ENCODE peak calls at places on chromosomes 5 and 9, in five cellular contexts. G, K, E, R and J are unnamed samples.
A peak's percentile ranks its signal among the peaks of the same experiment; 100 is the strongest.

GRCh38 chr5:40477856-40478546 is 201.7 kb upstream of the PTGER4 start:
- DNase-seq in G (no peak), K (no peak), E (no peak), R (peak; percentile 33), J (peak; percentile 38)

GRCh38 chr9:550267-550790 is 291.2 kb upstream of the DMRT1 start:
- DNase-seq in G (peak; percentile 42), K (no peak), E (no peak), R (no peak), J (no peak)

GRCh38 chr5:36957953-36958559 is 81.5 kb downstream of the NIPBL start:
- DNase-seq in G (no peak), K (no peak), E (no peak), R (no peak), J (no peak)

GRCh38 chr9:80968611-80969010 is 720.7 kb downstream of the TLE1 start:
- DNase-seq in G (no peak), K (peak; percentile 67), E (no peak), R (peak; percentile 65), J (no peak)

GRCh38 chr5:88677943-88678779 is 204.8 kb downstream of the MEF2C start:
- DNase-seq in G (no peak), K (no peak), E (no peak), R (no peak), J (no peak)

GRCh38 chr5:25688156-25688555 is 1043.4 kb upstream of the CDH10 start:
- DNase-seq in G (no peak), K (no peak), E (no peak), R (no peak), J (no peak)

GRCh38 chr9:1462626-1463308 is 412.6 kb downstream of the DMRT2 start:
- DNase-seq in G (no peak), K (no peak), E (no peak), R (no peak), J (no peak)

GRCh38 chr9:124761196-124761595 is 9.9 kb downstream of the NR6A1 start:
- DNase-seq in G (no peak), K (no peak), E (no peak), R (no peak), J (no peak)

GRCh38 chr5:124912653-124913328 is 166.4 kb upstream of the ZNF608 start:
- DNase-seq in G (no peak), K (no peak), E (no peak), R (no peak), J (no peak)

GRCh38 chr5:134267366-134268018 is 41.6 kb upstream of the PPP2CA start:
- DNase-seq in G (no peak), K (no peak), E (no peak), R (peak; percentile 53), J (no peak)

GRCh38 chr5:141196363-141196762 is 3.1 kb upstream of the PCDHB11 start:
- DNase-seq in G (no peak), K (no peak), E (no peak), R (no peak), J (no peak)

GRCh38 chr9:115106001-115106400 is 12.0 kb downstream of the TNC start:
- DNase-seq in G (no peak), K (no peak), E (no peak), R (peak; percentile 55), J (peak; percentile 59)

GRCh38 chr5:141208478-141208877 is at the start of gene PCDHB12:
- DNase-seq in G (no peak), K (no peak), E (peak; percentile 19), R (no peak), J (no peak)

GRCh38 chr9:129656795-129657390 is 8.6 kb upstream of the PRRX2 start:
- DNase-seq in G (no peak), K (peak; percentile 50), E (no peak), R (peak; percentile 55), J (no peak)

GRCh38 chr9:3508531-3509374 is 17.0 kb downstream of the RFX3 start:
- DNase-seq in G (no peak), K (no peak), E (peak; percentile 51), R (peak; percentile 55), J (no peak)

GRCh38 chr5:16702964-16703363 is 86.2 kb upstream of the RETREG1 start:
- DNase-seq in G (no peak), K (no peak), E (no peak), R (no peak), J (no peak)

GRCh38 chr5:141951341-141951781 is 6.6 kb downstream of the PCDH12 start:
- DNase-seq in G (no peak), K (no peak), E (peak; percentile 66), R (no peak), J (no peak)

GRCh38 chr9:95511232-95511951 is 5.4 kb downstream of the PTCH1 start:
- DNase-seq in G (peak; percentile 67), K (no peak), E (peak; percentile 66), R (peak; percentile 80), J (no peak)

GRCh38 chr9:124440786-124441185 is 9.5 kb upstream of the ADGRD2 start:
- DNase-seq in G (no peak), K (no peak), E (no peak), R (no peak), J (no peak)

GRCh38 chr5:160442824-160443431 is 21.3 kb downstream of the PTTG1 start:
- DNase-seq in G (no peak), K (no peak), E (no peak), R (no peak), J (no peak)

GRCh38 chr9:109797006-109797405 is 17.0 kb downstream of the PALM2AKAP2 start:
- DNase-seq in G (no peak), K (no peak), E (no peak), R (no peak), J (no peak)

GRCh38 chr9:70574222-70574837 is 159.9 kb upstream of the KLF9 start:
- DNase-seq in G (no peak), K (no peak), E (no peak), R (peak; percentile 88), J (peak; percentile 67)

GRCh38 chr5:18202147-18202546 is 567.9 kb downstream of the TAF11L14 start:
- DNase-seq in G (no peak), K (no peak), E (no peak), R (peak; percentile 2), J (no peak)

GRCh38 chr9:99056876-99057664 is 47.8 kb upstream of the TGFBR1 start:
- DNase-seq in G (no peak), K (peak; percentile 43), E (peak; percentile 20), R (peak; percentile 42), J (no peak)

GRCh38 chr5:132655821-132656773 is 1.9 kb upstream of the IL13 start:
- DNase-seq in G (no peak), K (no peak), E (no peak), R (peak; percentile 19), J (no peak)

GRCh38 chr5:96292582-96293247 is 140.3 kb downstream of the PCSK1 start:
- DNase-seq in G (no peak), K (no peak), E (no peak), R (peak; percentile 65), J (no peak)

GRCh38 chr9:2336055-2336454 is 285.5 kb upstream of the VLDLR start:
- DNase-seq in G (no peak), K (no peak), E (no peak), R (peak; percentile 33), J (no peak)

GRCh38 chr5:101390317-101390908 is 487.3 kb upstream of the ST8SIA4 start:
- DNase-seq in G (no peak), K (peak; percentile 37), E (peak; percentile 38), R (peak; percentile 74), J (peak; percentile 36)

GRCh38 chr5:80987078-80987766 is 27.1 kb downstream of the RASGRF2 start:
- DNase-seq in G (no peak), K (no peak), E (no peak), R (peak; percentile 17), J (no peak)

GRCh38 chr5:80894083-80894482 is 66.1 kb upstream of the RASGRF2 start:
- DNase-seq in G (no peak), K (no peak), E (no peak), R (no peak), J (no peak)

GRCh38 chr9:113221003-113221799 is at the start of the genes FKBP15 and SLC31A1:
- DNase-seq in G (peak; percentile 98), K (peak; percentile 90), E (peak; percentile 98), R (peak; percentile 99), J (peak; percentile 94)
- H3K4me3 ChIP-seq in G (peak within 1 kb of the TSS; percentile 73), K (peak within 1 kb of the TSS; percentile 99), E (peak within 1 kb of the TSS; percentile 92), R (peak within 1 kb of the TSS; percentile 81), J (peak within 1 kb of the TSS; percentile 95)

DNA sequence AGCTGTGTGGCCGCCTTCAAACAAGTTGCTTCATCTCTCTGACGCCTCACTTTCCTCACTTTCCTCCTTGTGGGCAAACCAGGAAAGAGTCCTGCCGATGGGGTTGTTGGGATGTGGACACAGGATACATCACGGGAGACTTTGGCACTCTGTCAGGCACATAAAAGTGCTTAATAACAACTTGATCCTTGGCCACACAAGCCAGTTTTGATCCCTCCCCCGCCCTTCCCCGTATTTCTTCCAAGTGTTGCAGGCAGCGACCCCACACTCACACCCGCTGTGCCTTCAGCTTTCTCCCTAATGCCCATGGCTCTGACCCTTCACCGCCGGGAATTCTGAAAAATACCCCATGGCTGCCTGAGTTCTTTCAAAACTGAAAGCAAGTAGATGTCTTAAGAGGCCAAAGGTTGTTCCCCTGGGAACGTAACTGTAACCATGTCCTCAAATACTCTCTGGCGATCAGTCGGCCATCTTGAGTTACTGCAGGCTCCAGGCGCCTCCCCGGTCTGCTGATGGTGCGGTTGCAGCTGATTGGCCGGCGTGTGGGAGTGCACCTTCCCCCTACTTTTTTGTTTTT is 59.8 kb downstream of the ARHGEF37 start:
- DNase-seq in G (peak; percentile 81), K (no peak), E (no peak), R (peak; percentile 90), J (no peak)
- TF ChIP-seq CTCF in G (peak; percentile 31), K (no peak), E (no peak), R (peak; percentile 5), J (no peak)

GRCh38 chr5:154862766-154863165 is 4.3 kb downstream of the CNOT8 start:
- DNase-seq in G (no peak), K (no peak), E (no peak), R (no peak), J (no peak)
- H3K4me3 ChIP-seq in G (no peak overlapping the region), K (no peak overlapping the region), E (no peak overlapping the region), R (no peak overlapping the region), J (no peak overlapping the region)

GRCh38 chr9:133664651-133665050 is 28.5 kb downstream of the DBH start:
- DNase-seq in G (no peak), K (no peak), E (no peak), R (no peak), J (no peak)
- TF ChIP-seq CTCF in G (no peak), K (no peak), E (peak; percentile 57), R (no peak), J (peak; percentile 27)

DNA sequence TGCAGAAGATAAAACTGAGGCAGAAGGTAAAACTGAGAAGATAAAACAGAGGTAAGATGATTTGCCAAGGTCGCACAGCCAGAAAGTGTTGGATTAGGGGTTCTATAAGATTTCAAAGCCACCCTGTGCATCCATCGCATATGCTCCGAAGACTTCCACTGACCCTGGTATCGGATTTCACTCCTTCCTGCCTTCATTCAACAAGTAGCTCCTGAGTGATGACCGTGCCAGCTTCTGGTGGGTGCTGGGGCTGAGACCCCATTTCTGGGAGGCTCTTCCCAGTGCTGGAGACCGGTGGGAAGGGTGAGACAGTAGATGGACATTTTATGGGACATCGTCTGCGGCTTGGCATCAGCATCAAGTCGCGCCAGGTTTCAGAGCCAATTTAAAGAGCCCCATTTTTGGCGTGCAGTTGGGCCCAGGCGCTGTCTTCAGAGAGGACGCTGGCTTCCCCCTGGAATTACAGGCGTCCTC is 53.7 kb upstream of the DAB2IP start:
- DNase-seq in G (no peak), K (no peak), E (no peak), R (no peak), J (no peak)
- H3K4me3 ChIP-seq in G (no peak overlapping the region), K (no peak overlapping the region), E (no peak overlapping the region), R (no peak overlapping the region), J (peak overlapping the region; percentile 58)

GRCh38 chr9:132236662-132237311 is 74.9 kb downstream of the NTNG2 start:
- DNase-seq in G (no peak), K (no peak), E (no peak), R (no peak), J (no peak)
- TF ChIP-seq CTCF in G (no peak), K (no peak), E (peak; percentile 64), R (no peak), J (no peak)